ENCODE peak calls at places on chromosomes 16 and 17, in four cellular contexts. M, S, P and Y are unnamed samples.

GRCh38 chr17:57745242-57745641 is at the start of gene CCDC182:
- DNase-seq in M (no peak), S (no peak), P (no peak), Y (no peak)

GRCh38 chr17:7745748-7746470 is 28.4 kb downstream of the DNAH2 start:
- DNase-seq in M (peak; percentile 41), S (peak; percentile 30), P (no peak), Y (no peak)

GRCh38 chr17:61309857-61310256 is 89.8 kb upstream of the TBX2 start:
- DNase-seq in M (peak; percentile 65), S (no peak), P (no peak), Y (no peak)

GRCh38 chr16:77951788-77952187 is 70.6 kb upstream of the CLEC3A start:
- DNase-seq in M (no peak), S (no peak), P (no peak), Y (no peak)

GRCh38 chr17:8420041-8420934 is 15.4 kb upstream of the NDEL1 start:
- DNase-seq in M (no peak), S (no peak), P (peak; percentile 10), Y (no peak)

GRCh38 chr16:4947722-4948503 is 10.2 kb upstream of the SEC14L5 start:
- DNase-seq in M (no peak), S (no peak), P (no peak), Y (no peak)

GRCh38 chr16:2524339-2524938 is 4.3 kb downstream of the AMDHD2 start:
- DNase-seq in M (no peak), S (no peak), P (no peak), Y (no peak)

GRCh38 chr17:75785770-75786538 is 1.3 kb downstream of the UNK start:
- DNase-seq in M (no peak), S (no peak), P (no peak), Y (no peak)

GRCh38 chr17:18381158-18381952 is 3.8 kb downstream of the EVPLL start:
- DNase-seq in M (no peak), S (no peak), P (no peak), Y (no peak)

GRCh38 chr17:47279062-47279801 is 25.6 kb downstream of the ITGB3 start:
- DNase-seq in M (peak; percentile 90), S (no peak), P (peak; percentile 48), Y (no peak)

GRCh38 chr17:70405492-70406220 is 236.3 kb downstream of the KCNJ2 start:
- DNase-seq in M (peak; percentile 72), S (no peak), P (no peak), Y (peak; percentile 60)

GRCh38 chr17:47718634-47719405 is 14.2 kb upstream of the TBX21 start:
- DNase-seq in M (no peak), S (no peak), P (no peak), Y (no peak)

GRCh38 chr16:85352221-85352620 is 239.9 kb upstream of the CIBAR2 start:
- DNase-seq in M (no peak), S (no peak), P (peak; percentile 15), Y (no peak)

GRCh38 chr17:82662711-82663261 is 14.5 kb upstream of the WDR45B start:
- DNase-seq in M (no peak), S (no peak), P (no peak), Y (no peak)

GRCh38 chr16:56972403-56972802 is 10.7 kb downstream of the CETP start:
- DNase-seq in M (no peak), S (no peak), P (no peak), Y (no peak)

GRCh38 chr17:49836111-49837030 is 11.5 kb downstream of the TAC4 start:
- DNase-seq in M (no peak), S (no peak), P (no peak), Y (no peak)